ENCODE peak calls at places on chromosome 16, in nine cellular contexts. One of them, this sample, is unnamed.

GRCh38 chr16:50169555-50170096 is 16.5 kb downstream of the TENT4B start:
- DNase-seq in psoas muscle: no peak
- DNase-seq in dorsolateral prefrontal cortex: no peak
- DNase-seq in left ventricle myocardium inferior: no peak
- DNase-seq in WTC11: no peak
- DNase-seq in Calu3: no peak
- DNase-seq in CD4-positive, alpha-beta T cell: no peak
- DNase-seq in hepatocyte: no peak
- DNase-seq in body of pancreas: no peak
- DNase-seq in this sample: no peak

GRCh38 chr16:46757339-46758050 is 9.4 kb upstream of the MYLK3 start:
- DNase-seq in WTC11: no peak
- DNase-seq in Calu3: peak
- DNase-seq in hepatocyte: peak
- DNase-seq in CD4-positive, alpha-beta T cell: no peak
- DNase-seq in dorsolateral prefrontal cortex: no peak
- DNase-seq in psoas muscle: peak
- DNase-seq in body of pancreas: no peak
- DNase-seq in left ventricle myocardium inferior: peak
- DNase-seq in this sample: no peak

GRCh38 chr16:1126577-1126976 is 26.3 kb upstream of the CACNA1H start:
- DNase-seq in Calu3: no peak
- DNase-seq in body of pancreas: no peak
- DNase-seq in psoas muscle: no peak
- DNase-seq in CD4-positive, alpha-beta T cell: no peak
- DNase-seq in hepatocyte: no peak
- DNase-seq in dorsolateral prefrontal cortex: no peak
- DNase-seq in WTC11: no peak
- DNase-seq in left ventricle myocardium inferior: no peak
- DNase-seq in this sample: no peak

GRCh38 chr16:28210979-28211505 is 723 bp downstream of the XPO6 start:
- DNase-seq in body of pancreas: peak
- DNase-seq in hepatocyte: peak
- DNase-seq in psoas muscle: peak
- DNase-seq in dorsolateral prefrontal cortex: peak
- DNase-seq in CD4-positive, alpha-beta T cell: peak
- DNase-seq in left ventricle myocardium inferior: peak
- DNase-seq in WTC11: peak
- DNase-seq in Calu3: peak
- DNase-seq in this sample: peak

GRCh38 chr16:31868701-31869167 is 4.9 kb upstream of the ZNF267 start:
- DNase-seq in WTC11: peak
- DNase-seq in left ventricle myocardium inferior: peak
- DNase-seq in hepatocyte: peak
- DNase-seq in psoas muscle: peak
- DNase-seq in CD4-positive, alpha-beta T cell: peak
- DNase-seq in dorsolateral prefrontal cortex: peak
- DNase-seq in body of pancreas: peak
- DNase-seq in Calu3: peak
- DNase-seq in this sample: peak

GRCh38 chr16:48409839-48410610 is 24.8 kb upstream of the SIAH1 start:
- DNase-seq in left ventricle myocardium inferior: no peak
- DNase-seq in psoas muscle: no peak
- DNase-seq in Calu3: peak
- DNase-seq in CD4-positive, alpha-beta T cell: no peak
- DNase-seq in WTC11: no peak
- DNase-seq in body of pancreas: peak
- DNase-seq in dorsolateral prefrontal cortex: no peak
- DNase-seq in hepatocyte: peak
- DNase-seq in this sample: no peak

GRCh38 chr16:51982715-51983680 is 563.9 kb downstream of the TOX3 start:
- DNase-seq in dorsolateral prefrontal cortex: no peak
- DNase-seq in hepatocyte: peak
- DNase-seq in psoas muscle: no peak
- DNase-seq in WTC11: peak
- DNase-seq in CD4-positive, alpha-beta T cell: no peak
- DNase-seq in Calu3: peak
- DNase-seq in body of pancreas: peak
- DNase-seq in left ventricle myocardium inferior: no peak
- DNase-seq in this sample: peak

GRCh38 chr16:72443809-72444208 is 271.9 kb upstream of the PMFBP1 start:
- DNase-seq in CD4-positive, alpha-beta T cell: no peak
- DNase-seq in psoas muscle: no peak
- DNase-seq in dorsolateral prefrontal cortex: no peak
- DNase-seq in hepatocyte: no peak
- DNase-seq in body of pancreas: no peak
- DNase-seq in left ventricle myocardium inferior: no peak
- DNase-seq in Calu3: no peak
- DNase-seq in WTC11: no peak
- DNase-seq in this sample: no peak

GRCh38 chr16:81543571-81543970 is 99.0 kb downstream of the CMIP start:
- DNase-seq in CD4-positive, alpha-beta T cell: no peak
- DNase-seq in WTC11: no peak
- DNase-seq in body of pancreas: no peak
- DNase-seq in dorsolateral prefrontal cortex: no peak
- DNase-seq in psoas muscle: no peak
- DNase-seq in hepatocyte: no peak
- DNase-seq in left ventricle myocardium inferior: no peak
- DNase-seq in Calu3: no peak
- DNase-seq in this sample: no peak

GRCh38 chr16:56551796-56552738 is 12.8 kb upstream of the MT4 start:
- DNase-seq in psoas muscle: no peak
- DNase-seq in body of pancreas: peak
- DNase-seq in hepatocyte: no peak
- DNase-seq in dorsolateral prefrontal cortex: peak
- DNase-seq in WTC11: no peak
- DNase-seq in CD4-positive, alpha-beta T cell: no peak
- DNase-seq in left ventricle myocardium inferior: no peak
- DNase-seq in Calu3: no peak
- DNase-seq in this sample: no peak

GRCh38 chr16:88798772-88799455 is 4.7 kb upstream of the CDT1 start:
- DNase-seq in dorsolateral prefrontal cortex: no peak
- DNase-seq in hepatocyte: no peak
- DNase-seq in Calu3: no peak
- DNase-seq in CD4-positive, alpha-beta T cell: no peak
- DNase-seq in left ventricle myocardium inferior: no peak
- DNase-seq in psoas muscle: no peak
- DNase-seq in WTC11: no peak
- DNase-seq in body of pancreas: no peak
- DNase-seq in this sample: no peak

GRCh38 chr16:54847207-54847606 is 83.5 kb upstream of the IRX5 start:
- DNase-seq in body of pancreas: no peak
- DNase-seq in dorsolateral prefrontal cortex: no peak
- DNase-seq in psoas muscle: no peak
- DNase-seq in Calu3: peak
- DNase-seq in left ventricle myocardium inferior: no peak
- DNase-seq in WTC11: no peak
- DNase-seq in hepatocyte: peak
- DNase-seq in CD4-positive, alpha-beta T cell: no peak
- DNase-seq in this sample: no peak

GRCh38 chr16:24745791-24746190 is 16.3 kb downstream of the TNRC6A start:
- DNase-seq in CD4-positive, alpha-beta T cell: no peak
- DNase-seq in psoas muscle: no peak
- DNase-seq in hepatocyte: no peak
- DNase-seq in body of pancreas: no peak
- DNase-seq in WTC11: no peak
- DNase-seq in dorsolateral prefrontal cortex: no peak
- DNase-seq in Calu3: no peak
- DNase-seq in left ventricle myocardium inferior: no peak
- DNase-seq in this sample: no peak

GRCh38 chr16:24737916-24738594 is 8.6 kb downstream of the TNRC6A start:
- DNase-seq in CD4-positive, alpha-beta T cell: no peak
- DNase-seq in psoas muscle: no peak
- DNase-seq in hepatocyte: no peak
- DNase-seq in body of pancreas: no peak
- DNase-seq in Calu3: no peak
- DNase-seq in dorsolateral prefrontal cortex: no peak
- DNase-seq in left ventricle myocardium inferior: no peak
- DNase-seq in WTC11: no peak
- DNase-seq in this sample: no peak

GRCh38 chr16:24738895-24739294 is 9.4 kb downstream of the TNRC6A start:
- DNase-seq in WTC11: no peak
- DNase-seq in CD4-positive, alpha-beta T cell: no peak
- DNase-seq in psoas muscle: no peak
- DNase-seq in dorsolateral prefrontal cortex: no peak
- DNase-seq in Calu3: no peak
- DNase-seq in left ventricle myocardium inferior: no peak
- DNase-seq in body of pancreas: no peak
- DNase-seq in hepatocyte: no peak
- DNase-seq in this sample: no peak

GRCh38 chr16:24737391-24737871 is 8.0 kb downstream of the TNRC6A start:
- DNase-seq in WTC11: no peak
- DNase-seq in psoas muscle: no peak
- DNase-seq in left ventricle myocardium inferior: no peak
- DNase-seq in CD4-positive, alpha-beta T cell: no peak
- DNase-seq in hepatocyte: no peak
- DNase-seq in dorsolateral prefrontal cortex: no peak
- DNase-seq in Calu3: no peak
- DNase-seq in body of pancreas: no peak
- DNase-seq in this sample: no peak

GRCh38 chr16:24741862-24742261 is 12.4 kb downstream of the TNRC6A start:
- DNase-seq in left ventricle myocardium inferior: no peak
- DNase-seq in body of pancreas: no peak
- DNase-seq in dorsolateral prefrontal cortex: no peak
- DNase-seq in psoas muscle: no peak
- DNase-seq in Calu3: no peak
- DNase-seq in WTC11: no peak
- DNase-seq in CD4-positive, alpha-beta T cell: no peak
- DNase-seq in hepatocyte: no peak
- DNase-seq in this sample: no peak
- TF ChIP-seq CTCF in left ventricle myocardium inferior: no peak
- TF ChIP-seq CTCF in body of pancreas: no peak
- TF ChIP-seq CTCF in dorsolateral prefrontal cortex: no peak
- TF ChIP-seq CTCF in psoas muscle: no peak
- TF ChIP-seq CTCF in Calu3: no peak
- TF ChIP-seq CTCF in WTC11: no peak
- TF ChIP-seq CTCF in CD4-positive, alpha-beta T cell: no peak
- TF ChIP-seq CTCF in hepatocyte: no peak
- TF ChIP-seq CTCF in this sample: no peak

GRCh38 chr16:2205104-2205966 is at the start of gene MLST8:
- DNase-seq in left ventricle myocardium inferior: peak
- DNase-seq in hepatocyte: peak
- DNase-seq in WTC11: peak
- DNase-seq in CD4-positive, alpha-beta T cell: peak
- DNase-seq in dorsolateral prefrontal cortex: peak
- DNase-seq in Calu3: peak
- DNase-seq in psoas muscle: peak
- DNase-seq in body of pancreas: peak
- DNase-seq in this sample: peak
- TF ChIP-seq CTCF in left ventricle myocardium inferior: peak
- TF ChIP-seq CTCF in hepatocyte: peak
- TF ChIP-seq CTCF in WTC11: no peak
- TF ChIP-seq CTCF in CD4-positive, alpha-beta T cell: peak
- TF ChIP-seq CTCF in dorsolateral prefrontal cortex: peak
- TF ChIP-seq CTCF in Calu3: peak
- TF ChIP-seq CTCF in psoas muscle: peak
- TF ChIP-seq CTCF in body of pancreas: peak
- TF ChIP-seq CTCF in this sample: no peak

DNA sequence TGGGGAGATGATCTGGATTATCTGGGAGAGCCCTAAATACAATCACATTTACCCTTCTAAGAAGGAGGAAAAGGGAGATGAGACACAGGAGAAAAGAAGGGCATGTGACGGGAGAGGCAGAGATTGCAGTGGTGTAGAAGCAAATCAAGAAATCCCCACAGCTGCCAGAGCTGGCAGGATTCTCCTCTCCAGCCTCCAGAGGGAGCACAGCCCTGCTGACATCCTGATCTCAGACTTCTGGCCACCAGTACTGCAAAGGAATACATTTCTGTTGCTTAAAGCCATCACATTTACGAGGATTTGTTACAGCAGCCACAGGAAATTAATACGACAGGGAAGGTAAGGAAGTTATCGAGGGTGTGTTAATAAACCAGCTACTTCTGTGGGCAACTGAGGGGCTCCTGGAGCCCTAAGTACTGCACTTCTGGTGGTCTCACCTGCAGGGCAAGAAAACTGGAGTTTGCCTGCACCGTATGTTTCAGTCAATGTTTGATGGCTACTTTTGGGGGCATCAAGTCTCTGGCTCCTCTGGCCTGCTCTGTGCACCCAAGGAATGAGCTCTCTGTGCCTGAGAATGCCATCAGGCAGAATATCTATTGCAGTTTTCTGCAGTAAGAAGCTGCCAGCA is 22.9 kb upstream of the CDH13 start:
- DNase-seq in left ventricle myocardium inferior: peak
- DNase-seq in WTC11: peak
- DNase-seq in Calu3: peak
- DNase-seq in psoas muscle: peak
- DNase-seq in hepatocyte: peak
- DNase-seq in CD4-positive, alpha-beta T cell: no peak
- DNase-seq in body of pancreas: peak
- DNase-seq in dorsolateral prefrontal cortex: peak
- DNase-seq in this sample: peak
- TF ChIP-seq CTCF in left ventricle myocardium inferior: peak
- TF ChIP-seq CTCF in WTC11: no peak
- TF ChIP-seq CTCF in Calu3: no peak
- TF ChIP-seq CTCF in psoas muscle: peak
- TF ChIP-seq CTCF in hepatocyte: peak
- TF ChIP-seq CTCF in CD4-positive, alpha-beta T cell: no peak
- TF ChIP-seq CTCF in body of pancreas: peak
- TF ChIP-seq CTCF in dorsolateral prefrontal cortex: peak
- TF ChIP-seq CTCF in this sample: peak

GRCh38 chr16:11583171-11583570 is 3.5 kb downstream of the LITAF start:
- DNase-seq in Calu3: no peak
- DNase-seq in psoas muscle: no peak
- DNase-seq in WTC11: no peak
- DNase-seq in body of pancreas: no peak
- DNase-seq in hepatocyte: no peak
- DNase-seq in left ventricle myocardium inferior: no peak
- DNase-seq in dorsolateral prefrontal cortex: no peak
- DNase-seq in CD4-positive, alpha-beta T cell: no peak
- DNase-seq in this sample: no peak

GRCh38 chr16:11582157-11582814 is 4.4 kb downstream of the LITAF start:
- DNase-seq in WTC11: no peak
- DNase-seq in dorsolateral prefrontal cortex: no peak
- DNase-seq in body of pancreas: no peak
- DNase-seq in hepatocyte: no peak
- DNase-seq in psoas muscle: no peak
- DNase-seq in left ventricle myocardium inferior: no peak
- DNase-seq in Calu3: no peak
- DNase-seq in CD4-positive, alpha-beta T cell: no peak
- DNase-seq in this sample: no peak

GRCh38 chr16:11581677-11582076 is 5.0 kb downstream of the LITAF start:
- DNase-seq in hepatocyte: no peak
- DNase-seq in Calu3: no peak
- DNase-seq in CD4-positive, alpha-beta T cell: no peak
- DNase-seq in dorsolateral prefrontal cortex: no peak
- DNase-seq in WTC11: no peak
- DNase-seq in body of pancreas: no peak
- DNase-seq in left ventricle myocardium inferior: no peak
- DNase-seq in psoas muscle: no peak
- DNase-seq in this sample: no peak

GRCh38 chr16:11583889-11584565 is 2.7 kb downstream of the LITAF start:
- DNase-seq in WTC11: no peak
- DNase-seq in body of pancreas: peak
- DNase-seq in Calu3: peak
- DNase-seq in hepatocyte: no peak
- DNase-seq in dorsolateral prefrontal cortex: no peak
- DNase-seq in left ventricle myocardium inferior: peak
- DNase-seq in CD4-positive, alpha-beta T cell: no peak
- DNase-seq in psoas muscle: no peak
- DNase-seq in this sample: no peak

GRCh38 chr16:11580451-11581086 is 6.2 kb downstream of the LITAF start:
- DNase-seq in dorsolateral prefrontal cortex: no peak
- DNase-seq in psoas muscle: no peak
- DNase-seq in CD4-positive, alpha-beta T cell: no peak
- DNase-seq in WTC11: no peak
- DNase-seq in hepatocyte: no peak
- DNase-seq in body of pancreas: no peak
- DNase-seq in Calu3: no peak
- DNase-seq in left ventricle myocardium inferior: peak
- DNase-seq in this sample: no peak
- TF ChIP-seq CTCF in dorsolateral prefrontal cortex: no peak
- TF ChIP-seq CTCF in psoas muscle: no peak
- TF ChIP-seq CTCF in CD4-positive, alpha-beta T cell: no peak
- TF ChIP-seq CTCF in WTC11: no peak
- TF ChIP-seq CTCF in hepatocyte: no peak
- TF ChIP-seq CTCF in body of pancreas: no peak
- TF ChIP-seq CTCF in Calu3: no peak
- TF ChIP-seq CTCF in left ventricle myocardium inferior: no peak
- TF ChIP-seq CTCF in this sample: no peak